ENCODE peak calls at places on chromosomes 13 and 19, in six cellular contexts. G, T, P, I, L and A are unnamed samples.
A peak's percentile ranks its signal among the peaks of the same experiment; 100 is the strongest.

GRCh38 chr13:44116562-44117315 is 237.0 kb downstream of the LACC1 start:
- DNase-seq in I (peak; percentile 3), G (peak; percentile 6), P (no peak), T (peak; percentile 49), L (no peak), A (no peak)

GRCh38 chr19:50870417-50871089 is 2.7 kb upstream of the KLK2 start:
- DNase-seq in I (no peak), G (no peak), L (no peak), T (peak; percentile 21), P (no peak), A (no peak)

GRCh38 chr19:48292798-48293197 is 22.9 kb downstream of the ZNF114 start:
- DNase-seq in I (peak; percentile 78), L (no peak), P (no peak), G (peak; percentile 91), T (peak; percentile 83), A (no peak)

GRCh38 chr19:46860846-46861690 is at the start of gene ARHGAP35:
- DNase-seq in I (no peak), L (peak; percentile 33), G (no peak), P (peak; percentile 56), T (no peak), A (peak; percentile 76)

GRCh38 chr19:13957107-13957506 is 4.8 kb downstream of the DCAF15 start:
- DNase-seq in T (no peak), I (no peak), L (no peak), P (peak; percentile 83), G (no peak), A (no peak)

GRCh38 chr13:24161980-24162517 is 1.5 kb downstream of the SPATA13 start:
- DNase-seq in P (no peak), T (no peak), G (no peak), L (no peak), I (no peak), A (no peak)

GRCh38 chr19:1591421-1592022 is 1.1 kb downstream of the MBD3 start:
- DNase-seq in I (no peak), P (no peak), G (no peak), T (peak; percentile 15), L (no peak), A (no peak)

GRCh38 chr13:113077566-113077952 is 28.0 kb upstream of the F7 start:
- DNase-seq in I (no peak), P (peak; percentile 41), G (no peak), L (no peak), T (no peak), A (no peak)

GRCh38 chr13:94324409-94325147 is 154.9 kb downstream of the DCT start:
- DNase-seq in P (no peak), G (no peak), T (no peak), L (no peak), I (no peak), A (no peak)

GRCh38 chr19:49468746-49469447 is 5.1 kb upstream of the FLT3LG start:
- DNase-seq in G (peak; percentile 23), I (peak; percentile 75), L (no peak), P (peak; percentile 91), T (peak; percentile 70), A (no peak)

GRCh38 chr13:99655351-99656091 is 154.2 kb downstream of the TM9SF2 start:
- DNase-seq in L (peak; percentile 20), T (no peak), G (peak; percentile 90), P (no peak), I (peak; percentile 31), A (no peak)

GRCh38 chr19:4597975-4598671 is 38.6 kb upstream of the SEMA6B start:
- DNase-seq in I (no peak), G (no peak), P (no peak), T (peak; percentile 53), L (peak; percentile 64), A (no peak)

GRCh38 chr19:5934002-5934401 is 19.9 kb downstream of the CAPS start:
- DNase-seq in L (no peak), T (no peak), P (no peak), I (no peak), G (no peak), A (no peak)

GRCh38 chr19:27736225-27736624 is 1476.7 kb downstream of the UQCRFS1 start:
- DNase-seq in P (no peak), T (no peak), G (no peak), I (no peak), L (no peak), A (no peak)

GRCh38 chr19:2051771-2052704 is 994 bp upstream of the MKNK2 start:
- DNase-seq in P (peak; percentile 75), L (peak; percentile 69), G (no peak), I (no peak), T (peak; percentile 77), A (no peak)

GRCh38 chr19:45496349-45496953 is 396 bp downstream of the RTN2 start:
- DNase-seq in T (peak; percentile 28), G (no peak), P (peak; percentile 74), L (peak; percentile 40), I (no peak), A (peak; percentile 61)

GRCh38 chr19:16877581-16877980 is 11.2 kb upstream of the F2RL3 start:
- DNase-seq in I (no peak), T (no peak), P (no peak), L (no peak), G (peak; percentile 27), A (no peak)

GRCh38 chr13:94303644-94304174 is 175.8 kb downstream of the DCT start:
- DNase-seq in P (no peak), T (no peak), G (no peak), I (no peak), L (no peak), A (no peak)

GRCh38 chr19:44758596-44758995 is 10.1 kb downstream of the BCL3 start:
- DNase-seq in P (no peak), I (no peak), L (no peak), T (peak; percentile 58), G (peak; percentile 56), A (no peak)

GRCh38 chr13:39263033-39263432 is 224.8 kb downstream of the NHLRC3 start:
- DNase-seq in P (no peak), I (peak; percentile 17), G (peak; percentile 10), L (peak; percentile 35), T (peak; percentile 65), A (no peak)

DNA sequence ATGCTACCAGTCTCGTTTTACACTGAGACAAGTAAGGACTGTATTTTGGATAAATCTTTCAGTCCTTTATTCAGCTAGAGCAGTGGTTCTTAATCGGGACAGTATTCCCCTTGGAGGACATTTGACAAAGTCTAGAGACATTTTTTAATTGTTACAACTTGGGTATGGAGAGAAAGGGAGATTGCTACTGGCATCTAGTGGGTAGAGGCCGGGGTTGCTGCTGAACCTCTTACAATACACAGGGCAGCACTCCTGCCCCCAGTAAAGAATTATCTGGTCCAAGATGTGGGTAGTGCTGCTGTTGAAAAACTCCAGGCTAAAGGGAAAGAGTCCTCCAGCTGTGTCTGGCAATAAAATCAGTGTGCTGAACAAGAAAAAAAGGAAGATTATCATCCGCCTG is 334.8 kb downstream of the SLC7A1 start:
- DNase-seq in L (no peak), P (no peak), G (no peak), T (no peak), I (no peak), A (no peak)
- TF ChIP-seq CTCF in L (no peak), P (no peak), G (no peak), T (no peak), I (no peak), A (no peak)

GRCh38 chr19:55114566-55115145 is 2.8 kb downstream of the PPP1R12C start:
- DNase-seq in G (no peak), I (no peak), L (no peak), T (no peak), P (peak; percentile 40), A (no peak)

GRCh38 chr19:55111238-55111831 is 6.1 kb downstream of the PPP1R12C start:
- DNase-seq in G (no peak), P (no peak), T (no peak), I (no peak), L (no peak), A (no peak)

GRCh38 chr19:55112246-55112780 is 5.1 kb downstream of the PPP1R12C start:
- DNase-seq in G (no peak), L (no peak), I (no peak), T (no peak), P (peak; percentile 52), A (no peak)

GRCh38 chr19:55113570-55114039 is 3.8 kb downstream of the PPP1R12C start:
- DNase-seq in L (peak; percentile 79), T (peak; percentile 95), P (peak; percentile 91), G (peak; percentile 83), I (peak; percentile 92), A (peak; percentile 74)

DNA sequence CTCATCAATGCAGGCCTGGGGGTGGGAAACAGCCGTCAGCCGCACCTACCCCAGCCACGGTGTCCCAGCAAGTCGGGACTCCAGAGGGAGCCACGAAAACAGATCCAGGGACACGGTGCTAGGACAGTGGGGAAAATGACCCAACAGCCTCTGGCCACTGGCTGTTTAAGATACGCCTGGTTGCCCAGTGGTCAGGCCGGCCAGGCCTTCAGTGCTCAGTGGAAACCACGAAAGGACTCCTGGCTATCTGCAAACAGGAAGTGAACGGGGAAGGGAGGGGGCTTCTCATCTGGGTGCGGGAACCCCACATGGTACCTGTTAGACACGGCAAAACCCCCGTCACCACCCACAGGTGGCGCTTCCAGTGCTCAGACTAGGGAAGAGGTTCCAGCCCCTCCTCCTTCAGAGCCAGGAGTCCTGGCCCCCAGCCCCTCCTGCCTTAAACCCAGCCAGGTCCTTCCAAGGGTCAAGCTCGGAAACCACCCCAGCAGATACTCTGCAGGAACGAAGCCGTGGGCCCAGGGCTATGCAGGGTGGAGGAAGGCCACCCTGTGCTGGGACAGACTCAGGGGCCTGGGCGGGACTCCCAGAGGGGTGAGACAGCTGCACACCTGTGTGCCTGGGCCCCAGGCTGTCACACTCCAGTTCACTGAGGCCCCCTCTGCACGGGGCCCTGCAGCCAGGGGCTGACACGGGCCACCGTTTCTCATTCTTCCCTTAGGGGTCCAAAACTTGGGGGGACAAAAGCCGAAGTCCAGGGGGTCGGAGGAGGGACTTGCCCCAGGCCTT is 4.5 kb downstream of the PPP1R12C start:
- DNase-seq in G (no peak), T (no peak), L (no peak), P (no peak), I (no peak), A (no peak)
- TF ChIP-seq CTCF in G (no peak), T (no peak), L (no peak), P (no peak), I (no peak), A (no peak)

GRCh38 chr19:518292-519231 is 11.3 kb downstream of the TPGS1 start:
- DNase-seq in G (no peak), P (peak; percentile 48), L (no peak), I (peak; percentile 35), T (peak; percentile 70), A (peak; percentile 79)
- TF ChIP-seq CTCF in G (no peak), P (no peak), L (no peak), I (no peak), T (no peak), A (no peak)

GRCh38 chr13:41720839-41721561 is 239.9 kb downstream of the VWA8 start:
- DNase-seq in P (no peak), L (no peak), I (no peak), G (no peak), T (no peak), A (no peak)
- TF ChIP-seq CTCF in P (no peak), L (no peak), I (no peak), G (no peak), T (no peak), A (no peak)

GRCh38 chr13:81540777-81541176 is 1199.9 kb upstream of the SPRY2 start:
- DNase-seq in P (no peak), T (peak; percentile 1), I (no peak), G (no peak), L (no peak), A (no peak)
- TF ChIP-seq CTCF in P (no peak), T (no peak), I (no peak), G (no peak), L (no peak), A (peak; percentile 56)